ENCODE peak calls at places on chromosomes 11 and 22, in ten cellular contexts. One of them, this sample, is unnamed.

GRCh38 chr22:40586781-40587180 is 49.7 kb downstream of the MRTFA start:
- DNase-seq in PC-3: no peak
- DNase-seq in ovary: no peak
- DNase-seq in astrocyte of the spinal cord: no peak
- DNase-seq in vagina: no peak
- DNase-seq in AG10803: no peak
- DNase-seq in fibroblast of mammary gland: no peak
- DNase-seq in adrenal gland: no peak
- DNase-seq in osteocyte: no peak
- DNase-seq in D721Med: no peak
- DNase-seq in this sample: no peak

GRCh38 chr11:43923327-43924111 is 18.9 kb upstream of the C11orf96 start:
- DNase-seq in fibroblast of mammary gland: peak
- DNase-seq in PC-3: peak
- DNase-seq in adrenal gland: peak
- DNase-seq in astrocyte of the spinal cord: peak
- DNase-seq in ovary: peak
- DNase-seq in osteocyte: no peak
- DNase-seq in D721Med: no peak
- DNase-seq in AG10803: no peak
- DNase-seq in vagina: no peak
- DNase-seq in this sample: no peak

GRCh38 chr11:5992150-5992549 is 5.4 kb upstream of the OR52L1 start:
- DNase-seq in PC-3: no peak
- DNase-seq in adrenal gland: no peak
- DNase-seq in fibroblast of mammary gland: peak
- DNase-seq in astrocyte of the spinal cord: no peak
- DNase-seq in osteocyte: no peak
- DNase-seq in AG10803: no peak
- DNase-seq in vagina: no peak
- DNase-seq in ovary: no peak
- DNase-seq in D721Med: no peak
- DNase-seq in this sample: no peak

GRCh38 chr11:8263109-8263768 is 439 bp downstream of the LMO1 start:
- DNase-seq in ovary: no peak
- DNase-seq in osteocyte: no peak
- DNase-seq in fibroblast of mammary gland: no peak
- DNase-seq in AG10803: no peak
- DNase-seq in D721Med: no peak
- DNase-seq in PC-3: no peak
- DNase-seq in adrenal gland: peak
- DNase-seq in astrocyte of the spinal cord: no peak
- DNase-seq in vagina: no peak
- DNase-seq in this sample: no peak

GRCh38 chr22:45238431-45239377 is 2.0 kb downstream of the KIAA0930 start:
- DNase-seq in AG10803: no peak
- DNase-seq in D721Med: no peak
- DNase-seq in osteocyte: no peak
- DNase-seq in ovary: no peak
- DNase-seq in adrenal gland: no peak
- DNase-seq in PC-3: no peak
- DNase-seq in fibroblast of mammary gland: no peak
- DNase-seq in vagina: no peak
- DNase-seq in astrocyte of the spinal cord: no peak
- DNase-seq in this sample: no peak

GRCh38 chr11:62669420-62670161 is 1.9 kb upstream of the UQCC3 start:
- DNase-seq in adrenal gland: peak
- DNase-seq in vagina: no peak
- DNase-seq in ovary: no peak
- DNase-seq in AG10803: no peak
- DNase-seq in D721Med: no peak
- DNase-seq in PC-3: peak
- DNase-seq in osteocyte: no peak
- DNase-seq in astrocyte of the spinal cord: no peak
- DNase-seq in fibroblast of mammary gland: no peak
- DNase-seq in this sample: no peak

GRCh38 chr11:118998822-118999221 is 884 bp downstream of the CENATAC start:
- DNase-seq in osteocyte: no peak
- DNase-seq in astrocyte of the spinal cord: peak
- DNase-seq in adrenal gland: peak
- DNase-seq in vagina: no peak
- DNase-seq in PC-3: peak
- DNase-seq in ovary: peak
- DNase-seq in fibroblast of mammary gland: peak
- DNase-seq in AG10803: peak
- DNase-seq in D721Med: no peak
- DNase-seq in this sample: no peak

GRCh38 chr11:44755553-44756505 is 29.1 kb downstream of the TSPAN18 start:
- DNase-seq in vagina: no peak
- DNase-seq in AG10803: peak
- DNase-seq in astrocyte of the spinal cord: no peak
- DNase-seq in adrenal gland: peak
- DNase-seq in PC-3: no peak
- DNase-seq in ovary: no peak
- DNase-seq in osteocyte: no peak
- DNase-seq in fibroblast of mammary gland: no peak
- DNase-seq in D721Med: no peak
- DNase-seq in this sample: no peak

GRCh38 chr11:134046681-134047449 is 22.0 kb upstream of the JAM3 start:
- DNase-seq in astrocyte of the spinal cord: no peak
- DNase-seq in vagina: no peak
- DNase-seq in osteocyte: no peak
- DNase-seq in adrenal gland: no peak
- DNase-seq in PC-3: no peak
- DNase-seq in fibroblast of mammary gland: no peak
- DNase-seq in AG10803: no peak
- DNase-seq in ovary: no peak
- DNase-seq in D721Med: no peak
- DNase-seq in this sample: no peak

GRCh38 chr11:134047586-134047999 is 21.3 kb upstream of the JAM3 start:
- DNase-seq in adrenal gland: peak
- DNase-seq in PC-3: peak
- DNase-seq in ovary: peak
- DNase-seq in astrocyte of the spinal cord: peak
- DNase-seq in osteocyte: no peak
- DNase-seq in fibroblast of mammary gland: peak
- DNase-seq in AG10803: peak
- DNase-seq in D721Med: no peak
- DNase-seq in vagina: no peak
- DNase-seq in this sample: no peak

GRCh38 chr11:134048028-134048427 is 20.8 kb upstream of the JAM3 start:
- DNase-seq in AG10803: no peak
- DNase-seq in osteocyte: no peak
- DNase-seq in vagina: no peak
- DNase-seq in PC-3: no peak
- DNase-seq in D721Med: no peak
- DNase-seq in ovary: no peak
- DNase-seq in fibroblast of mammary gland: no peak
- DNase-seq in adrenal gland: no peak
- DNase-seq in astrocyte of the spinal cord: no peak
- DNase-seq in this sample: no peak

GRCh38 chr11:134044514-134045284 is 24.2 kb upstream of the JAM3 start:
- DNase-seq in AG10803: no peak
- DNase-seq in astrocyte of the spinal cord: no peak
- DNase-seq in osteocyte: no peak
- DNase-seq in PC-3: no peak
- DNase-seq in D721Med: no peak
- DNase-seq in fibroblast of mammary gland: no peak
- DNase-seq in ovary: no peak
- DNase-seq in vagina: no peak
- DNase-seq in adrenal gland: no peak
- DNase-seq in this sample: no peak

DNA sequence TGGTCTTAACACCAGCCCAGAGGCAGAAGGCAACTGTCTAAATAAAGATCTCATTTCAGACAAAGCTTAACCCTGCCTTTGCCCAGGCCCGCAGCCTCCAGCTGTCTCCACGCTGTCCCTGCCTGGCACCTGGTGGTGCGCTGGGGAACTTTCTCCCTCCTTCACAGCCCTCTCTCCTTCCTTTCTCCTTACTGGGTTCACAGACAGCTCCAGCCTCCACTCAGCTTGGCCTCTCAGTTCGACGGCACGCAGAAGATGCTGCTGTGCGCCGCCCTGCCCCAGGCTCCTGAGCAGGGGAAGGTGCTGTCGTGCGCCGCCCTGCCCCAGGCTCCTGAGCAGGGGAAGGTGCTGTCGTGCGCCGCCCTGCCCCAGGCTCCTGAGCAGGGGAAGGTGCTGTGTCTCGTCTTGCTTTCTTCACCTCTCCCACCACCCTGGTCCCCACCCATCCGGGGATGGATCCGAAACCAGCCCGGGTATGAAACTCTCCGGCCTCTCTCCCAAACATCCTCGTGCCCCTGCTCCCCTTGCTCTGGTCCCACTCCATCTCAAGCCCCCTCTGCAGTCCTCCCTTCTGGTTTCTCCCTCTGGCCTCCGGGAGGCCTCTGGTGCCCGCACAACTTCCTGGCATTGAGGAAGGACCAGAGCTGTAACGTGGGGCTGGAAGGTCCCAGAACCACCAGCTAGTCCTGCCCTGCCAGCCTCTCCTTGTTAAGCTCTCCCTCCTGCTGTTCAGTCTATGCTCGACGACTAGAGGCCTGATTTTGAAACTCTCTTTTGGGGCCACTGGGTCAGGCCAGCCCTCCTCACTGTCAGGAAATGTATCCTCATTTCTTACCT is 22.9 kb upstream of the JAM3 start:
- DNase-seq in ovary: no peak
- DNase-seq in AG10803: no peak
- DNase-seq in adrenal gland: peak
- DNase-seq in astrocyte of the spinal cord: no peak
- DNase-seq in osteocyte: no peak
- DNase-seq in PC-3: no peak
- DNase-seq in vagina: no peak
- DNase-seq in D721Med: no peak
- DNase-seq in fibroblast of mammary gland: no peak
- DNase-seq in this sample: no peak
- TF ChIP-seq CTCF in ovary: no peak
- TF ChIP-seq CTCF in AG10803: peak
- TF ChIP-seq CTCF in adrenal gland: no peak
- TF ChIP-seq CTCF in astrocyte of the spinal cord: peak
- TF ChIP-seq CTCF in osteocyte: peak
- TF ChIP-seq CTCF in PC-3: no peak
- TF ChIP-seq CTCF in vagina: no peak
- TF ChIP-seq CTCF in D721Med: peak
- TF ChIP-seq CTCF in fibroblast of mammary gland: peak
- TF ChIP-seq CTCF in this sample: no peak

GRCh38 chr11:70511345-70511744 is 113.0 kb downstream of the CTTN start:
- DNase-seq in AG10803: no peak
- DNase-seq in vagina: no peak
- DNase-seq in osteocyte: no peak
- DNase-seq in adrenal gland: no peak
- DNase-seq in ovary: no peak
- DNase-seq in D721Med: no peak
- DNase-seq in fibroblast of mammary gland: no peak
- DNase-seq in PC-3: peak
- DNase-seq in astrocyte of the spinal cord: no peak
- DNase-seq in this sample: no peak
- TF ChIP-seq CTCF in AG10803: no peak
- TF ChIP-seq CTCF in vagina: no peak
- TF ChIP-seq CTCF in osteocyte: no peak
- TF ChIP-seq CTCF in adrenal gland: no peak
- TF ChIP-seq CTCF in ovary: no peak
- TF ChIP-seq CTCF in D721Med: no peak
- TF ChIP-seq CTCF in fibroblast of mammary gland: peak
- TF ChIP-seq CTCF in PC-3: peak
- TF ChIP-seq CTCF in astrocyte of the spinal cord: peak
- TF ChIP-seq CTCF in this sample: no peak

GRCh38 chr11:115496892-115497291 is 7.3 kb downstream of the CADM1 start:
- DNase-seq in astrocyte of the spinal cord: no peak
- DNase-seq in fibroblast of mammary gland: no peak
- DNase-seq in vagina: no peak
- DNase-seq in adrenal gland: no peak
- DNase-seq in osteocyte: no peak
- DNase-seq in AG10803: no peak
- DNase-seq in D721Med: no peak
- DNase-seq in PC-3: no peak
- DNase-seq in ovary: no peak
- DNase-seq in this sample: no peak
- TF ChIP-seq CTCF in astrocyte of the spinal cord: no peak
- TF ChIP-seq CTCF in fibroblast of mammary gland: no peak
- TF ChIP-seq CTCF in vagina: no peak
- TF ChIP-seq CTCF in adrenal gland: no peak
- TF ChIP-seq CTCF in osteocyte: no peak
- TF ChIP-seq CTCF in AG10803: no peak
- TF ChIP-seq CTCF in D721Med: no peak
- TF ChIP-seq CTCF in PC-3: no peak
- TF ChIP-seq CTCF in ovary: no peak
- TF ChIP-seq CTCF in this sample: no peak

GRCh38 chr22:36541831-36542391 is 12.9 kb upstream of the EIF3D start:
- DNase-seq in AG10803: peak
- DNase-seq in D721Med: no peak
- DNase-seq in adrenal gland: peak
- DNase-seq in osteocyte: no peak
- DNase-seq in astrocyte of the spinal cord: peak
- DNase-seq in vagina: no peak
- DNase-seq in fibroblast of mammary gland: peak
- DNase-seq in PC-3: peak
- DNase-seq in ovary: no peak
- DNase-seq in this sample: no peak

GRCh38 chr22:36536717-36537116 is 7.8 kb upstream of the EIF3D start:
- DNase-seq in AG10803: no peak
- DNase-seq in fibroblast of mammary gland: no peak
- DNase-seq in adrenal gland: no peak
- DNase-seq in D721Med: no peak
- DNase-seq in vagina: no peak
- DNase-seq in PC-3: no peak
- DNase-seq in astrocyte of the spinal cord: no peak
- DNase-seq in ovary: no peak
- DNase-seq in osteocyte: no peak
- DNase-seq in this sample: no peak

GRCh38 chr22:36540867-36541642 is 12.1 kb upstream of the EIF3D start:
- DNase-seq in D721Med: no peak
- DNase-seq in vagina: no peak
- DNase-seq in adrenal gland: no peak
- DNase-seq in ovary: no peak
- DNase-seq in AG10803: peak
- DNase-seq in astrocyte of the spinal cord: peak
- DNase-seq in PC-3: peak
- DNase-seq in fibroblast of mammary gland: no peak
- DNase-seq in osteocyte: no peak
- DNase-seq in this sample: no peak

GRCh38 chr22:36544107-36544620 is 15.2 kb upstream of the EIF3D start:
- DNase-seq in AG10803: peak
- DNase-seq in PC-3: peak
- DNase-seq in astrocyte of the spinal cord: no peak
- DNase-seq in vagina: no peak
- DNase-seq in D721Med: no peak
- DNase-seq in fibroblast of mammary gland: peak
- DNase-seq in osteocyte: no peak
- DNase-seq in adrenal gland: no peak
- DNase-seq in ovary: no peak
- DNase-seq in this sample: no peak

DNA sequence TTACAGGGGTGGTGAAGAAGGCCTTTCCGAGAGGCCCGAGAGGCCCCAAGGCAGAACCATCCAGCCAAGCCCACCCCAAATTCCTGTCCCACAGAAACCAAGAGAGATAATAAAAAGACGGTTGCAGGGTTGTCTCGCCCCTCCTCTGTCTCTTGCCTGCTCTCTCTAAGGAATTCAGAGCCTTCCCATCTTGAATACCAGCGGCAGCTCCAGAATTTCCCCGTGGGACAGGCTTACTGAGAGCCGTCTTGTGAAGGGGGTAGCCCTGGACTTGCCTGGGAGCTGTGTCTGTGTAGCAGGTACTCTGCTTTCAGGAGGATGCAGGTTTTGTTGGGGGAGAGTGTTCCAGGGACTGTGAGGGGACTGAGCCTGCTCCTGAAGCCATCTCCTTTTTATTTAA is 9.6 kb upstream of the EIF3D start:
- DNase-seq in AG10803: peak
- DNase-seq in osteocyte: no peak
- DNase-seq in astrocyte of the spinal cord: no peak
- DNase-seq in adrenal gland: no peak
- DNase-seq in PC-3: no peak
- DNase-seq in D721Med: no peak
- DNase-seq in ovary: no peak
- DNase-seq in vagina: no peak
- DNase-seq in fibroblast of mammary gland: no peak
- DNase-seq in this sample: no peak
- TF ChIP-seq CTCF in AG10803: no peak
- TF ChIP-seq CTCF in osteocyte: no peak
- TF ChIP-seq CTCF in astrocyte of the spinal cord: no peak
- TF ChIP-seq CTCF in adrenal gland: no peak
- TF ChIP-seq CTCF in PC-3: no peak
- TF ChIP-seq CTCF in D721Med: no peak
- TF ChIP-seq CTCF in ovary: no peak
- TF ChIP-seq CTCF in vagina: no peak
- TF ChIP-seq CTCF in fibroblast of mammary gland: no peak
- TF ChIP-seq CTCF in this sample: no peak